ENCODE peak calls at places on chromosomes 16 and 17, in seven cellular contexts. Q is mucosa of descending colon; C is AG04450; L is cardiac fibroblast; H is GM06990; P is CD8-positive, alpha-beta T cell; F is A549. W is an unnamed sample.

GRCh38 chr16:73083271-73083670 is 35.3 kb upstream of the ZFHX3 start:
- DNase-seq in C (no peak), H (no peak), Q (no peak), P (no peak), L (no peak), F (no peak), W (no peak)

GRCh38 chr17:4130715-4131114 is 12.1 kb downstream of the ZZEF1 start:
- DNase-seq in C (no peak), L (peak), P (no peak), Q (no peak), H (no peak), F (no peak), W (no peak)

GRCh38 chr17:70375406-70375805 is 206.1 kb downstream of the KCNJ2 start:
- DNase-seq in Q (no peak), H (no peak), F (no peak), C (no peak), L (no peak), P (no peak), W (no peak)

GRCh38 chr16:10509534-10510025 is 70.8 kb downstream of the EMP2 start:
- DNase-seq in C (peak), L (peak), H (peak), P (peak), F (peak), Q (no peak), W (peak)

GRCh38 chr17:63542218-63542545 is 8.1 kb upstream of the DCAF7 start:
- DNase-seq in H (no peak), C (no peak), F (no peak), P (no peak), Q (no peak), L (no peak), W (no peak)

GRCh38 chr16:67396159-67396774 is 3.0 kb upstream of the TPPP3 start:
- DNase-seq in P (no peak), F (peak), L (peak), Q (peak), H (no peak), C (no peak), W (no peak)

GRCh38 chr17:45867702-45868101 is 23.0 kb downstream of the SPPL2C start:
- DNase-seq in Q (no peak), L (no peak), C (no peak), H (no peak), P (no peak), F (no peak), W (no peak)

GRCh38 chr17:28193241-28193640 is 125.8 kb upstream of the TMEM97 start:
- DNase-seq in P (no peak), L (peak), C (no peak), F (no peak), Q (no peak), H (no peak), W (no peak)

GRCh38 chr16:88681709-88682451 is 4.4 kb downstream of the SNAI3 start:
- DNase-seq in H (peak), Q (peak), L (no peak), P (peak), C (no peak), F (no peak), W (no peak)

GRCh38 chr16:19560078-19560477 is 4.6 kb downstream of the VPS35L start:
- DNase-seq in H (no peak), F (no peak), C (no peak), P (no peak), L (no peak), Q (no peak), W (no peak)

GRCh38 chr16:27980076-27980775 is 83.3 kb downstream of the GSG1L start:
- DNase-seq in H (no peak), P (no peak), L (no peak), F (no peak), C (no peak), Q (no peak), W (no peak)

GRCh38 chr17:75340636-75341035 is 51.4 kb upstream of the SLC25A19 start:
- DNase-seq in Q (no peak), H (no peak), L (no peak), F (no peak), P (no peak), C (no peak), W (no peak)

GRCh38 chr17:9179602-9180001 is 158.3 kb downstream of the NTN1 start:
- DNase-seq in H (no peak), P (no peak), Q (no peak), F (no peak), L (no peak), C (no peak), W (no peak)

GRCh38 chr16:85894266-85894665 is 4.7 kb upstream of the IRF8 start:
- DNase-seq in F (peak), H (no peak), Q (no peak), L (no peak), C (no peak), P (no peak), W (no peak)

GRCh38 chr16:49337814-49338350 is 35.7 kb upstream of the C16orf78 start:
- DNase-seq in H (no peak), P (no peak), F (no peak), L (no peak), Q (no peak), C (no peak), W (no peak)

GRCh38 chr16:23908790-23909189 is 73.0 kb downstream of the PRKCB start:
- DNase-seq in L (no peak), H (no peak), Q (no peak), F (no peak), C (no peak), P (no peak), W (no peak)

GRCh38 chr16:23905027-23905426 is 69.2 kb downstream of the PRKCB start:
- DNase-seq in Q (no peak), P (no peak), H (no peak), L (peak), F (peak), C (peak), W (peak)

GRCh38 chr16:23907903-23908302 is 72.1 kb downstream of the PRKCB start:
- DNase-seq in F (no peak), P (no peak), H (no peak), Q (no peak), C (no peak), L (no peak), W (no peak)

GRCh38 chr16:23909792-23910418 is 74.1 kb downstream of the PRKCB start:
- DNase-seq in F (no peak), C (no peak), H (no peak), L (no peak), P (no peak), Q (no peak), W (no peak)

DNA sequence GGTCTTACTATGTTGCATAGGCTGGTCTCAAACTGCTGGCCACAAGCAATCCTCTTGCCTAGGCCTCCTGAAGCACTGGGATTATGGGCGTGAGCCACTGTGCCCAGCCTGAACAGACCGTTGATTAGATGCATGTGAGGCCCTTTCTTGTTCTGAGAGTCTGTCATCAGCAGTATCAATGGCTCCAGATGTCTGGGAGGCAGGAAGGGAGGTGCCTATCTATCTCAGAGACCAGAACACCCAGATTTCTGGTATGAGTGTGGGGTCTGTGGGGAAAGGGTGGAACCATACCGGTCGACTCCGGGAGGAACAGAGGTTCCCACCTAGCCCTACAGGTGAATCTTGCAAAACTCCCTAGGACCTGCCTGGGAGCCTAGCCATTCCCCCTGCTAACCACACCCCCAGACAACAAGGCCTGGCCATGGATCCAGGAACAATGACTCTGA is 71.7 kb downstream of the PRKCB start:
- DNase-seq in L (no peak), P (no peak), H (no peak), C (no peak), F (no peak), Q (no peak), W (no peak)
- H3K4me3 ChIP-seq in L (no peak), P (no peak), H (no peak), C (no peak), F (no peak), Q (no peak), W (no peak)

DNA sequence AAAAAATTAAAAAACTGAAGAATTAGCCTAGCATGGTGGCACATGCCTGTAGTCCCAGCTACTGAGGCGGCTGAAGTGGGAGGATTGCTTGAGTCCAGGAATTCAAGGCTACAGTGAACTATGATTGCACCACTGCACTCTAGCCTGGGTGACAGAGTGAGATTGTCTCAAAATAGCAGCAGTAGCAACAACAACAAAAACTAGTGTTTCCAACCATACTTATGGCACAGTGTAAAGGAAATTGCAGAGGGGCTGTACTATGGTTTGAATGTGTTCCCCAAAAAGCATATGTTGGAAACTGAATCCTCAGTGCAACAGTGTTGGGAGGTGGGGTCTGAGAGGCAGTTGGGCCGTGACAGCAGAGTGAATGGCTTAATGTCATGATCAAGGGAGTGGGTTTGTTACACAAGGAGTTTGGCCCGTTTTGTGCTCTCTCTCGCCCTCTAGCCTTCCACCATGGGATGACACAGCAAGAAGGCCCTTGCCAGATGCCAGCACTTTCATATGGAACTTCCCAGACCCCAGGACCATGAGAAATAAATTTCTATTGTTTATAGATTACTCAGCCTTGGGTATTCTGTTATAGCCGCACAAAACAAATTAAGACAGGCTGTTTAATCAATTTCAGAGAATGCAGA is 70.0 kb downstream of the PGS1 start:
- DNase-seq in H (no peak), C (no peak), P (no peak), L (no peak), Q (no peak), F (no peak), W (no peak)
- TF ChIP-seq CTCF in H (peak), C (peak), P (no peak), L (peak), Q (no peak), F (no peak), W (peak)

GRCh38 chr17:71727723-71728122 is 393.1 kb upstream of the SOX9 start:
- DNase-seq in Q (no peak), C (no peak), F (no peak), H (no peak), P (no peak), L (no peak), W (no peak)

GRCh38 chr17:71724339-71724738 is 396.5 kb upstream of the SOX9 start:
- DNase-seq in F (no peak), L (no peak), H (no peak), P (no peak), C (no peak), Q (no peak), W (no peak)

GRCh38 chr17:71727292-71727691 is 393.5 kb upstream of the SOX9 start:
- DNase-seq in L (no peak), H (no peak), P (no peak), F (no peak), Q (no peak), C (no peak), W (no peak)

DNA sequence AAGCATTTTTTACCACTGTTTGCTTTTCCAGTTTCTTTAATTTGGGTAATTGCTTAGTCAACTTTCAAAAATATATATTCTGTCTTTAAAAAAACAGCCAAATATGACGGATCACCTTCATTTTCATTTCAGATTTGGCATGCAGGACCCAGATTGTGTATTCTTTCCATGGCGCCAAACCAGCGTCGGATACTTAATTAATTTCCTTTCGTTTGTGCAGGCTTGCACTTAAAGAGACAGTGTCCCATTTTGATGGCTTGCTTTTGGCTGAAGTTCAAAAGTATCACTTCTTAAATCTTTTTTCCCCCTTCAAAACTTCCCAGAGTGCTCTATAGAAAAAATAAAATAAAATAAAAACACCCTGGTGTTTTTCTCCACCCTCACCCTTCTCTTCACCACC is 394.5 kb upstream of the SOX9 start:
- DNase-seq in H (no peak), F (no peak), Q (no peak), L (peak), C (no peak), P (no peak), W (no peak)
- H3K4me3 ChIP-seq in H (no peak), F (no peak), Q (no peak), L (no peak), C (peak), P (no peak), W (peak)

GRCh38 chr16:66374176-66374575 is 7.7 kb downstream of the CDH5 start:
- DNase-seq in L (no peak), P (no peak), F (no peak), H (no peak), C (no peak), Q (peak), W (no peak)

GRCh38 chr16:66373667-66374066 is 7.2 kb downstream of the CDH5 start:
- DNase-seq in C (no peak), Q (no peak), H (no peak), L (no peak), P (no peak), F (no peak), W (no peak)

GRCh38 chr16:66372898-66373155 is 6.3 kb downstream of the CDH5 start:
- DNase-seq in L (no peak), Q (no peak), H (no peak), C (no peak), P (no peak), F (no peak), W (no peak)

GRCh38 chr16:66370786-66371684 is 4.5 kb downstream of the CDH5 start:
- DNase-seq in L (no peak), F (no peak), C (no peak), P (no peak), Q (no peak), H (no peak), W (no peak)

GRCh38 chr16:66372078-66372897 is 5.8 kb downstream of the CDH5 start:
- DNase-seq in C (no peak), P (no peak), F (no peak), H (no peak), L (no peak), Q (no peak), W (no peak)
- TF ChIP-seq CTCF in C (no peak), P (no peak), F (no peak), H (no peak), L (no peak), Q (no peak), W (no peak)

GRCh38 chr17:48608921-48609505 is 1.8 kb downstream of the HOXB7 start:
- DNase-seq in F (no peak), H (no peak), C (no peak), Q (no peak), P (no peak), L (no peak), W (no peak)

GRCh38 chr17:48611213-48611612 is 396 bp upstream of the HOXB7 start:
- DNase-seq in Q (peak), F (peak), C (no peak), H (no peak), L (no peak), P (no peak), W (no peak)

GRCh38 chr17:48610282-48611211 is at the start of gene HOXB7:
- DNase-seq in F (peak), C (no peak), L (no peak), Q (peak), P (peak), H (peak), W (no peak)

GRCh38 chr17:48608494-48608834 is 2.4 kb downstream of the HOXB7 start:
- DNase-seq in H (no peak), L (no peak), Q (no peak), C (no peak), F (no peak), P (no peak), W (no peak)

GRCh38 chr17:48609754-48610281 is 999 bp downstream of the HOXB7 start:
- DNase-seq in P (no peak), C (no peak), H (no peak), L (no peak), F (no peak), Q (peak), W (no peak)
- H3K4me3 ChIP-seq in P (peak), C (peak), H (peak), L (no peak), F (peak), Q (peak), W (no peak)

GRCh38 chr16:79334127-79334526 is 266.4 kb downstream of the MAF start:
- DNase-seq in H (no peak), Q (no peak), F (peak), P (peak), C (no peak), L (no peak), W (no peak)
- TF ChIP-seq CTCF in H (peak), Q (no peak), F (peak), P (no peak), C (no peak), L (no peak), W (no peak)

W was measured in astrocyte of the cerebellum.